ENCODE peak calls at places on chromosome 3, in four cellular contexts. G, V, O and K are unnamed samples.

GRCh38 chr3:48301814-48302194 is 31.7 kb downstream of the SPINK8 start:
- DNase-seq in G (peak), V (peak), O (no peak), K (peak)

GRCh38 chr3:27081566-27081965 is 287.6 kb downstream of the NEK10 start:
- DNase-seq in G (no peak), V (no peak), O (no peak), K (no peak)

GRCh38 chr3:131526801-131527347 is 24.1 kb upstream of the MRPL3 start:
- DNase-seq in G (peak), V (peak), O (peak), K (peak)

GRCh38 chr3:158570999-158571702 is at the start of gene MLF1:
- DNase-seq in G (peak), V (peak), O (peak), K (peak)

GRCh38 chr3:190381356-190381940 is 6.5 kb upstream of the CLDN16 start:
- DNase-seq in G (no peak), V (no peak), O (no peak), K (no peak)

GRCh38 chr3:129446926-129447325 is 6.9 kb downstream of the IFT122 start:
- DNase-seq in G (no peak), V (peak), O (no peak), K (no peak)

GRCh38 chr3:135694142-135694541 is 271.4 kb upstream of the PPP2R3A start:
- DNase-seq in G (no peak), V (no peak), O (no peak), K (no peak)

GRCh38 chr3:163315786-163316185 is 1762.5 kb downstream of the SI start:
- DNase-seq in G (peak), V (no peak), O (no peak), K (no peak)

GRCh38 chr3:44870375-44871061 is 3.9 kb upstream of the TGM4 start:
- DNase-seq in G (no peak), V (no peak), O (no peak), K (no peak)

GRCh38 chr3:134350861-134351311 is 23.4 kb downstream of the AMOTL2 start:
- DNase-seq in G (no peak), V (no peak), O (no peak), K (no peak)

GRCh38 chr3:149473314-149473990 is 1.0 kb upstream of the TM4SF4 start:
- DNase-seq in G (peak), V (no peak), O (peak), K (peak)

GRCh38 chr3:42960282-42960681 is 18.8 kb upstream of the GASK1A start:
- DNase-seq in G (no peak), V (no peak), O (peak), K (peak)

GRCh38 chr3:71423151-71423906 is 160.2 kb downstream of the FOXP1 start:
- DNase-seq in G (no peak), V (no peak), O (peak), K (peak)

GRCh38 chr3:10915395-10915794 is 77.2 kb upstream of the SLC6A1 start:
- DNase-seq in G (no peak), V (no peak), O (no peak), K (no peak)

GRCh38 chr3:115146032-115146417 is 1.1 kb downstream of the ZBTB20 start:
- DNase-seq in G (peak), V (peak), O (peak), K (peak)

GRCh38 chr3:131036200-131036816 is 9.6 kb downstream of the NEK11 start:
- DNase-seq in G (peak), V (no peak), O (peak), K (peak)

GRCh38 chr3:13420051-13420816 is at the start of gene NUP210:
- DNase-seq in G (no peak), V (no peak), O (no peak), K (no peak)

GRCh38 chr3:150253622-150254021 is 154.5 kb upstream of the TSC22D2 start:
- DNase-seq in G (no peak), V (peak), O (no peak), K (peak)